ENCODE peak calls at places on chromosomes 6 and 20, in four cellular contexts. N is T-cell; U is right atrium auricular region; X is CD8-positive, alpha-beta T cell. J is an unnamed sample.

GRCh38 chr6:91634791-91635190 is 1047.9 kb upstream of the MAP3K7 start:
- DNase-seq in N (no peak), U (no peak), X (no peak), J (no peak)

GRCh38 chr20:51660741-51661608 is 107.2 kb downstream of the ATP9A start:
- DNase-seq in X (no peak), U (no peak), N (no peak), J (peak; percentile 71)

GRCh38 chr20:11776687-11777086 is 141.0 kb upstream of the BTBD3 start:
- DNase-seq in U (no peak), N (no peak), X (no peak), J (no peak)

GRCh38 chr6:68880050-68880449 is 245.0 kb downstream of the ADGRB3 start:
- DNase-seq in U (no peak), N (no peak), X (no peak), J (no peak)

GRCh38 chr20:25288291-25289181 is 40.7 kb downstream of the PYGB start:
- DNase-seq in U (no peak), N (no peak), X (no peak), J (no peak)

GRCh38 chr6:32148722-32149576 is 2.8 kb downstream of the PRRT1 start:
- DNase-seq in X (peak; percentile 75), U (peak; percentile 78), N (peak; percentile 59), J (no peak)

GRCh38 chr6:160678744-160679401 is 14.8 kb upstream of the LPA start:
- DNase-seq in N (no peak), U (no peak), X (no peak), J (no peak)

GRCh38 chr20:36491901-36492617 is 49.3 kb upstream of the MYL9 start:
- DNase-seq in X (peak; percentile 61), U (no peak), N (peak; percentile 60), J (no peak)

GRCh38 chr6:84390334-84390733 is 162.9 kb upstream of the CEP162 start:
- DNase-seq in U (no peak), X (no peak), N (no peak), J (no peak)

GRCh38 chr6:141667580-141668309 is 465.0 kb upstream of the GJE1 start:
- DNase-seq in X (no peak), U (no peak), N (no peak), J (no peak)

GRCh38 chr6:148739822-148740128 is 7.1 kb upstream of the UST start:
- DNase-seq in X (no peak), U (no peak), N (no peak), J (no peak)

GRCh38 chr6:42236680-42237473 is 19.2 kb upstream of the MRPS10 start:
- DNase-seq in X (no peak), U (peak; percentile 4), N (no peak), J (no peak)

GRCh38 chr6:82264824-82265223 is 17.3 kb upstream of the IBTK start:
- DNase-seq in N (no peak), U (no peak), X (no peak), J (no peak)

GRCh38 chr6:34544776-34545471 is 11.2 kb downstream of the SPDEF start:
- DNase-seq in X (no peak), U (no peak), N (no peak), J (no peak)

GRCh38 chr6:130239755-130240154 is 17.0 kb upstream of the SAMD3 start:
- DNase-seq in U (no peak), N (no peak), X (no peak), J (no peak)

GRCh38 chr20:34888468-34888867 is 12.1 kb downstream of the ACSS2 start:
- DNase-seq in X (no peak), U (no peak), N (no peak), J (no peak)

GRCh38 chr6:13712485-13712990 is 903 bp upstream of the RANBP9 start:
- DNase-seq in X (no peak), N (no peak), U (no peak), J (no peak)

GRCh38 chr6:37566209-37566859 is 66.6 kb upstream of the CCDC167 start:
- DNase-seq in U (no peak), N (peak; percentile 67), X (peak; percentile 60), J (no peak)

GRCh38 chr6:122996797-122997520 is 924 bp downstream of the CLVS2 start:
- DNase-seq in U (no peak), X (no peak), N (no peak), J (no peak)

GRCh38 chr20:14553774-14554524 is 216.5 kb upstream of the FLRT3 start:
- DNase-seq in U (no peak), N (no peak), X (no peak), J (no peak)

GRCh38 chr20:37721751-37722150 is 27.9 kb downstream of the CTNNBL1 start:
- DNase-seq in X (no peak), U (no peak), N (no peak), J (no peak)

GRCh38 chr20:45012682-45013302 is 46.5 kb downstream of the STK4 start:
- DNase-seq in N (no peak), U (no peak), X (no peak), J (no peak)

GRCh38 chr20:57928181-57928967 is 218.6 kb upstream of the PMEPA1 start:
- DNase-seq in N (no peak), X (no peak), U (no peak), J (no peak)

J was measured in fibroblast of the conjunctiva.